ENCODE peak calls at places on chromosomes 6 and 20, in seven cellular contexts. L, P, N, J, Q, C and D are unnamed samples.
A peak's percentile ranks its signal among the peaks of the same experiment; 100 is the strongest.

GRCh38 chr6:107673076-107673494 is 151.0 kb downstream of the SCML4 start:
- DNase-seq in L (no peak), P (no peak), N (no peak), J (peak; percentile 55), Q (no peak), C (peak; percentile 96), D (no peak)

GRCh38 chr6:36444470-36444869 is 1.7 kb downstream of the KCTD20 start:
- DNase-seq in L (no peak), P (peak; percentile 15), N (peak; percentile 63), J (no peak), Q (no peak), C (no peak), D (no peak)

GRCh38 chr6:498795-499231 is 107.3 kb downstream of the IRF4 start:
- DNase-seq in L (no peak), P (peak; percentile 46), N (no peak), J (no peak), Q (no peak), C (peak; percentile 14), D (no peak)

GRCh38 chr6:113756290-113756665 is 100.9 kb upstream of the MARCKS start:
- DNase-seq in L (no peak), P (no peak), N (no peak), J (no peak), Q (no peak), C (no peak), D (no peak)

GRCh38 chr6:154247119-154247814 is 109.3 kb downstream of the IPCEF1 start:
- DNase-seq in L (no peak), P (no peak), N (no peak), J (no peak), Q (no peak), C (no peak), D (no peak)

GRCh38 chr6:17098007-17098406 is 3.8 kb upstream of the STMND1 start:
- DNase-seq in L (no peak), P (no peak), N (no peak), J (no peak), Q (no peak), C (no peak), D (no peak)

GRCh38 chr6:37940074-37940847 is 120.7 kb downstream of the ZFAND3 start:
- DNase-seq in L (no peak), P (no peak), N (no peak), J (peak; percentile 63), Q (peak; percentile 48), C (peak; percentile 50), D (no peak)

GRCh38 chr6:112881828-112882227 is 534.7 kb downstream of the RFPL4B start:
- DNase-seq in L (no peak), P (no peak), N (peak; percentile 40), J (no peak), Q (no peak), C (no peak), D (no peak)

GRCh38 chr6:152143359-152143758 is 335.9 kb downstream of the ESR1 start:
- DNase-seq in L (peak; percentile 25), P (no peak), N (no peak), J (no peak), Q (no peak), C (no peak), D (no peak)

GRCh38 chr6:124027392-124027791 is 223.7 kb downstream of the NKAIN2 start:
- DNase-seq in L (no peak), P (no peak), N (no peak), J (no peak), Q (no peak), C (no peak), D (no peak)

GRCh38 chr20:50663095-50663821 is 28.1 kb downstream of the RIPOR3 start:
- DNase-seq in L (no peak), P (no peak), N (no peak), J (no peak), Q (no peak), C (no peak), D (no peak)

GRCh38 chr6:107665386-107665785 is 158.7 kb downstream of the SCML4 start:
- DNase-seq in L (no peak), P (no peak), N (peak; percentile 38), J (no peak), Q (no peak), C (no peak), D (no peak)

GRCh38 chr6:4931530-4932505 is 72.0 kb downstream of the RPP40 start:
- DNase-seq in L (no peak), P (no peak), N (no peak), J (no peak), Q (no peak), C (no peak), D (no peak)

GRCh38 chr6:108106261-108106660 is 31.7 kb upstream of the OSTM1 start:
- DNase-seq in L (peak; percentile 52), P (no peak), N (no peak), J (no peak), Q (no peak), C (no peak), D (no peak)

GRCh38 chr6:131061041-131061770 is 1.8 kb downstream of the EPB41L2 start:
- DNase-seq in L (no peak), P (peak; percentile 15), N (no peak), J (no peak), Q (no peak), C (peak; percentile 70), D (no peak)

GRCh38 chr6:17186925-17187324 is 85.1 kb downstream of the STMND1 start:
- DNase-seq in L (no peak), P (no peak), N (no peak), J (no peak), Q (no peak), C (no peak), D (no peak)

GRCh38 chr6:18845891-18846290 is 458.7 kb downstream of the RNF144B start:
- DNase-seq in L (no peak), P (no peak), N (no peak), J (no peak), Q (no peak), C (no peak), D (no peak)

GRCh38 chr6:119322715-119323350 is 26.7 kb downstream of the MAN1A1 start:
- DNase-seq in L (no peak), P (no peak), N (no peak), J (no peak), Q (no peak), C (no peak), D (no peak)

GRCh38 chr20:39849664-39850063 is 839.4 kb downstream of the MAFB start:
- DNase-seq in L (peak; percentile 27), P (no peak), N (peak; percentile 93), J (peak; percentile 86), Q (peak; percentile 86), C (peak; percentile 100), D (no peak)

GRCh38 chr6:46451343-46451742 is 39.9 kb downstream of the RCAN2 start:
- DNase-seq in L (no peak), P (no peak), N (no peak), J (no peak), Q (no peak), C (no peak), D (no peak)

GRCh38 chr6:30875244-30876038 is 8.9 kb upstream of the DDR1 start:
- DNase-seq in L (no peak), P (no peak), N (no peak), J (no peak), Q (no peak), C (peak; percentile 26), D (no peak)

GRCh38 chr6:123745877-123746276 is 57.8 kb upstream of the NKAIN2 start:
- DNase-seq in L (no peak), P (no peak), N (peak; percentile 2), J (no peak), Q (no peak), C (peak; percentile 10), D (no peak)

GRCh38 chr20:45337367-45338120 is 10.7 kb downstream of the SDC4 start:
- DNase-seq in L (no peak), P (no peak), N (peak; percentile 94), J (peak; percentile 63), Q (peak; percentile 59), C (peak; percentile 93), D (no peak)

GRCh38 chr20:8399963-8400362 is 267.9 kb downstream of the PLCB1 start:
- DNase-seq in L (no peak), P (peak; percentile 27), N (no peak), J (no peak), Q (no peak), C (no peak), D (no peak)

GRCh38 chr6:110408891-110409290 is 6.5 kb downstream of the DDO start:
- DNase-seq in L (no peak), P (no peak), N (no peak), J (no peak), Q (no peak), C (no peak), D (no peak)

GRCh38 chr6:94478178-94479140 is 1059.1 kb upstream of the EPHA7 start:
- DNase-seq in L (peak; percentile 11), P (no peak), N (no peak), J (no peak), Q (no peak), C (no peak), D (no peak)

GRCh38 chr6:72561629-72562028 is 60.2 kb upstream of the KCNQ5 start:
- DNase-seq in L (no peak), P (no peak), N (no peak), J (no peak), Q (no peak), C (no peak), D (no peak)

GRCh38 chr6:156776470-156776840 is 723 bp upstream of the ARID1B start:
- DNase-seq in L (no peak), P (peak; percentile 58), N (no peak), J (no peak), Q (no peak), C (peak; percentile 48), D (no peak)

GRCh38 chr6:52610745-52611355 is 34.0 kb upstream of the TRAM2 start:
- DNase-seq in L (no peak), P (no peak), N (peak; percentile 8), J (no peak), Q (no peak), C (peak; percentile 75), D (no peak)

GRCh38 chr20:1993986-1994385 is at the start of gene PDYN:
- DNase-seq in L (no peak), P (no peak), N (no peak), J (no peak), Q (no peak), C (no peak), D (no peak)

GRCh38 chr6:87139236-87139635 is 16.1 kb upstream of the ZNF292 start:
- DNase-seq in L (no peak), P (peak; percentile 53), N (peak; percentile 63), J (no peak), Q (peak; percentile 39), C (peak; percentile 57), D (no peak)

GRCh38 chr6:157228421-157229218 is 94.7 kb downstream of the TMEM242 start:
- DNase-seq in L (peak; percentile 80), P (no peak), N (no peak), J (no peak), Q (no peak), C (no peak), D (no peak)

GRCh38 chr6:168090064-168090690 is 11.2 kb upstream of the FRMD1 start:
- DNase-seq in L (no peak), P (no peak), N (no peak), J (no peak), Q (no peak), C (no peak), D (no peak)

GRCh38 chr20:2688041-2688591 is 4.5 kb upstream of the EBF4 start:
- DNase-seq in L (peak; percentile 79), P (peak; percentile 60), N (peak; percentile 58), J (peak; percentile 34), Q (no peak), C (peak; percentile 45), D (peak; percentile 64)

GRCh38 chr6:110708295-110708965 is 106.8 kb downstream of the CDK19 start:
- DNase-seq in L (no peak), P (no peak), N (peak; percentile 53), J (no peak), Q (no peak), C (peak; percentile 13), D (no peak)

GRCh38 chr20:31693987-31694661 is 28.5 kb downstream of the BCL2L1 start:
- DNase-seq in L (peak; percentile 82), P (no peak), N (no peak), J (no peak), Q (no peak), C (no peak), D (no peak)